ENCODE peak calls at places on chromosome 17, in eight cellular contexts. E is uterus, R is stomach, T is Peyer's patch, A is IMR-90, K is heart left ventricle, D is adrenal gland, X is sigmoid colon. P is an unnamed sample. For H3K27me3, the result is how much of the 10 kb centered on the place peaks cover.

GRCh38 chr17:57350266-57350665 is 93.9 kb downstream of the MSI2 start:
- DNase-seq in E (no peak), R (no peak), T (no peak), A (peak), K (peak), D (no peak), X (no peak), P (no peak)

GRCh38 chr17:4733073-4733531 is 1.9 kb downstream of the MED11 start:
- DNase-seq in E (no peak), R (no peak), T (peak), A (no peak), K (no peak), D (no peak), X (no peak), P (peak)

GRCh38 chr17:32976131-32976530 is 15.5 kb upstream of the SPACA3 start:
- DNase-seq in E (no peak), R (no peak), T (no peak), A (no peak), K (no peak), D (no peak), X (no peak), P (peak)

GRCh38 chr17:38674749-38675615 is at the start of gene EPOP:
- DNase-seq in E (peak), R (peak), T (peak), A (peak), K (peak), D (peak), X (peak), P (peak)

GRCh38 chr17:5209396-5209795 is 17.7 kb upstream of the ZNF594 start:
- DNase-seq in E (no peak), R (no peak), T (no peak), A (peak), K (no peak), D (no peak), X (no peak), P (no peak)

GRCh38 chr17:60269417-60269816 is 119.6 kb downstream of the CA4 start:
- DNase-seq in E (no peak), R (no peak), T (no peak), A (no peak), K (no peak), D (no peak), X (no peak), P (no peak)

GRCh38 chr17:71412803-71413202 is 708.0 kb upstream of the SOX9 start:
- DNase-seq in E (no peak), R (no peak), T (no peak), A (peak), K (no peak), D (no peak), X (no peak), P (no peak)

GRCh38 chr17:16150251-16150859 is 65.0 kb downstream of the NCOR1 start:
- DNase-seq in E (no peak), R (no peak), T (no peak), A (peak), K (no peak), D (no peak), X (no peak), P (no peak)

GRCh38 chr17:74742153-74742515 is 5.1 kb downstream of the RAB37 start:
- DNase-seq in E (no peak), R (no peak), T (peak), A (peak), K (no peak), D (no peak), X (no peak), P (no peak)

GRCh38 chr17:2709173-2709661 is 2.3 kb downstream of the CLUH start:
- DNase-seq in E (no peak), R (peak), T (peak), A (no peak), K (no peak), D (peak), X (peak), P (peak)

GRCh38 chr17:77610980-77611641 is 347.4 kb upstream of the TNRC6C start:
- DNase-seq in E (no peak), R (no peak), T (no peak), A (no peak), K (no peak), D (no peak), X (peak), P (no peak)

GRCh38 chr17:57135748-57136342 is 50.8 kb downstream of the AKAP1 start:
- DNase-seq in E (no peak), R (no peak), T (no peak), A (no peak), K (no peak), D (no peak), X (no peak), P (no peak)

GRCh38 chr17:9798724-9799123 is 7.3 kb upstream of the DHRS7C start:
- DNase-seq in E (no peak), R (no peak), T (no peak), A (no peak), K (no peak), D (no peak), X (no peak), P (no peak)

GRCh38 chr17:9116311-9116820 is 95.1 kb downstream of the NTN1 start:
- DNase-seq in E (no peak), R (no peak), T (no peak), A (no peak), K (no peak), D (no peak), X (peak), P (no peak)

GRCh38 chr17:1229354-1229890 is 40.8 kb upstream of the BHLHA9 start:
- DNase-seq in E (no peak), R (peak), T (peak), A (no peak), K (peak), D (peak), X (peak), P (peak)
- H3K27me3 ChIP-seq in E (under half), R (under half), T (under half), A (half or more), K (under half), D (under half), X (under half), P (under half)

DNA sequence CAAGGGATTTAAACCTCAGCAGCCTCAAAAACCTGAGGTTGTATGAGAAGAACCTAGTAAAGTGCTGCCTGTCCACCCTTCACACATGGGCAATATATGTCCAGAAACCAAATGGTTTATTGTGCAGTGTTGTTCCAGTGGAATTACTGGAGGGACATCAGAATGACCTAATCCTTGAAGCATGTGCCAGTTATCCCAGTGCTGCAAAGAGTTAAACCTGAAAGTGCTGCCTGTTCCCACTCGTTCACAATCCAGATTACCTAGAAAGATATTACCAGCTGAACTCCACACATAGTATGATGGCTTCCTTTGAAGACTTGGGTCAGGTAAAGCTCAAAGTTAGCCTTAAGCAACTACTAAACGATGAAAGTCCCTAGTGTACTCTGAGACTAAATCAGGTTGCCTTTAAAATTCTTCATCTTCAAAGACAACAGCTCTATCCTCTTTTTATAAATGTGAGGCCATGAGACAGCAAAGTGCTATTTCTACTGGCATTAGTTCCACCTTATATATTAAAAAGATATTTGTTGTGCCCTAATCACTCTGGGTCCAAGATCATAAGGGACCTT is 133.1 kb downstream of the SNX11 start:
- DNase-seq in E (no peak), R (no peak), T (no peak), A (peak), K (no peak), D (no peak), X (no peak), P (no peak)
- TF ChIP-seq POLR2A in E (no peak), R (no peak), T (no peak), A (no peak), K (no peak), D (no peak), X (no peak), P (no peak)

GRCh38 chr17:34235389-34236028 is 19.6 kb upstream of the CCL2 start:
- DNase-seq in E (peak), R (peak), T (no peak), A (peak), K (peak), D (peak), X (peak), P (peak)

GRCh38 chr17:34237458-34237857 is 17.6 kb upstream of the CCL2 start:
- DNase-seq in E (no peak), R (no peak), T (no peak), A (no peak), K (no peak), D (no peak), X (no peak), P (no peak)

GRCh38 chr17:34236341-34236892 is 18.7 kb upstream of the CCL2 start:
- DNase-seq in E (no peak), R (no peak), T (no peak), A (no peak), K (no peak), D (no peak), X (no peak), P (no peak)

GRCh38 chr17:34230342-34230741 is 24.7 kb upstream of the CCL2 start:
- DNase-seq in E (no peak), R (no peak), T (no peak), A (no peak), K (no peak), D (no peak), X (no peak), P (no peak)

DNA sequence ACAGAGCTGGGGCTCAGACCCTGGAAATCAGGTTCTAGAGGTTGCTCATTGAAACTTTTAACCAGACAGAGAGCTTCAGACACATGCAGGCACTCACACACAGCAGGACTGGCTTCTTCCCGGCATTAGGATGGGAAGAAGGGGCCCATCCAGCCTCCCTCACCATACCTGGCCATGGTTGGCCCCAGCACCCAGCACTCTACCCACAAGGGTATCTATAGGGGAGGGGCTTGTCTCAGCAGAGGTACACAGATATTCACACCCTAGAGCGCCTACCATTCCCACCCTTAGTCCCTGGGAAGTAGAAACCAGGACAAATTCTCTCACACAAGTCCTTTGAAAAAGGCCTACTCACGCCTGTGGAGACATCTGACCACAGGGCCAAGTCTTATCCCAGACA is 20.5 kb upstream of the CCL2 start:
- DNase-seq in E (no peak), R (no peak), T (no peak), A (no peak), K (no peak), D (no peak), X (no peak), P (no peak)
- H3K4me3 ChIP-seq in E (no peak), R (no peak), T (no peak), A (no peak), K (no peak), D (no peak), X (no peak), P (no peak)

GRCh38 chr17:79625706-79626105 is 14.9 kb upstream of the RBFOX3 start:
- DNase-seq in E (peak), R (no peak), T (peak), A (no peak), K (peak), D (peak), X (peak), P (no peak)

GRCh38 chr17:79627184-79627765 is 16.4 kb upstream of the RBFOX3 start:
- DNase-seq in E (peak), R (peak), T (peak), A (no peak), K (peak), D (peak), X (peak), P (peak)

GRCh38 chr17:79627766-79628690 is 17.2 kb upstream of the RBFOX3 start:
- DNase-seq in E (peak), R (peak), T (peak), A (no peak), K (peak), D (peak), X (peak), P (peak)

GRCh38 chr17:79624658-79625478 is 14.0 kb upstream of the RBFOX3 start:
- DNase-seq in E (peak), R (no peak), T (peak), A (no peak), K (peak), D (peak), X (peak), P (no peak)

DNA sequence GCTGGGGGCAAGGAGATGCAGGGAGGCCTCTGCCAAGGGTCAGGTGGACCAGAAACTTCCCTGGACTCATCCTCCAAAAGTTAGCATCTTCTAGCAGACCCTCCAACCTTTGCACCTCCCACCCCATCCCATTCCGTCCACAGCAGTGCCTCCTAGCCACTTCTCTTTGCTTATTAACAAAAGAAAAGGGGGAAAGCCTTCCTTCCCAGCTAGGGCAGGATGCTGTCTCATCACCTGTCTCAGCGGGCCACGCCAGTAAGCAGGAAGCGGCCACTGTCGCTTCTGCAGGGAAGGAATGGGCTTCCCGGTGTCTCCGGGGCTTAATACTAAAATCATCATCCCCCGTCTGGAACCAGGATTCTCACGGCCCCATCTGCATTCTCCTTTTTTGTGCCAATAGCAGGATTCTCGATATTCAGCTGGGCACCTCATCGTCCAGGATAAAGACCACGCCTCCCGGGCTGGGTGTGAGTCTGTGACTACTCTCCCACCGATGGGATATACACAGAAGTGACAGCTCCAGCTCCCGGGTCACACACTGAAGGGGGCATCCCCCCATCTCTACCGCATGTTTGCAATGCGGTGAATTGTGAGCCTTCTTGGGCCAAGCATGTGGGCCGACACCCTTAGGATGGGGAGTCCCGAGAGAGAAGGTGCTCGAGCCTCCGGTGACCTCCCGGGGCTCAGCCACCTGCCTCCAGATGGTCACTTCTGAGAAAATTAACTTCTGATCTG is 15.5 kb upstream of the RBFOX3 start:
- DNase-seq in E (peak), R (no peak), T (peak), A (no peak), K (peak), D (peak), X (peak), P (no peak)
- H3K27me3 ChIP-seq in E (under half), R (under half), T (under half), A (under half), K (under half), D (under half), X (under half), P (under half)